ENCODE peak calls at places on chromosome 7, in eight cellular contexts. R, P, Q, V, Z, J, G and C are unnamed samples.

GRCh38 chr7:80316811-80317210 is 182.2 kb downstream of the GNAI1 start:
- ATAC-seq in R (no peak), P (no peak), Q (no peak), V (no peak), Z (no peak), J (no peak), G (no peak), C (no peak)

GRCh38 chr7:101678713-101679112 is 49.6 kb upstream of the MYL10 start:
- ATAC-seq in R (peak), P (no peak), Q (no peak), V (no peak), Z (no peak), J (no peak), G (no peak), C (peak)

GRCh38 chr7:4479367-4480039 is 202.6 kb upstream of the FOXK1 start:
- ATAC-seq in R (peak), P (peak), Q (peak), V (peak), Z (peak), J (peak), G (peak), C (no peak)

GRCh38 chr7:114086491-114086905 is 167.7 kb upstream of the PPP1R3A start:
- ATAC-seq in R (peak), P (peak), Q (peak), V (peak), Z (no peak), J (peak), G (no peak), C (peak)

GRCh38 chr7:12941512-12941911 is 254.1 kb downstream of the ARL4A start:
- ATAC-seq in R (no peak), P (no peak), Q (no peak), V (no peak), Z (no peak), J (peak), G (no peak), C (no peak)

GRCh38 chr7:79339208-79339925 is 114.1 kb downstream of the MAGI2 start:
- ATAC-seq in R (no peak), P (no peak), Q (no peak), V (no peak), Z (no peak), J (no peak), G (no peak), C (no peak)

GRCh38 chr7:50226139-50226538 is 78.4 kb upstream of the IKZF1 start:
- ATAC-seq in R (no peak), P (peak), Q (no peak), V (no peak), Z (no peak), J (no peak), G (no peak), C (no peak)

GRCh38 chr7:139869886-139870285 is 40.8 kb downstream of the TBXAS1 start:
- ATAC-seq in R (no peak), P (no peak), Q (no peak), V (no peak), Z (no peak), J (no peak), G (no peak), C (no peak)

GRCh38 chr7:30934732-30935568 is 23.3 kb downstream of the AQP1 start:
- ATAC-seq in R (no peak), P (no peak), Q (no peak), V (no peak), Z (no peak), J (no peak), G (no peak), C (no peak)

GRCh38 chr7:88281729-88282128 is 25.0 kb downstream of the STEAP4 start:
- ATAC-seq in R (no peak), P (no peak), Q (no peak), V (peak), Z (no peak), J (no peak), G (no peak), C (no peak)

GRCh38 chr7:80699030-80699638 is 60.7 kb downstream of the CD36 start:
- ATAC-seq in R (peak), P (peak), Q (peak), V (peak), Z (peak), J (peak), G (peak), C (no peak)

DNA sequence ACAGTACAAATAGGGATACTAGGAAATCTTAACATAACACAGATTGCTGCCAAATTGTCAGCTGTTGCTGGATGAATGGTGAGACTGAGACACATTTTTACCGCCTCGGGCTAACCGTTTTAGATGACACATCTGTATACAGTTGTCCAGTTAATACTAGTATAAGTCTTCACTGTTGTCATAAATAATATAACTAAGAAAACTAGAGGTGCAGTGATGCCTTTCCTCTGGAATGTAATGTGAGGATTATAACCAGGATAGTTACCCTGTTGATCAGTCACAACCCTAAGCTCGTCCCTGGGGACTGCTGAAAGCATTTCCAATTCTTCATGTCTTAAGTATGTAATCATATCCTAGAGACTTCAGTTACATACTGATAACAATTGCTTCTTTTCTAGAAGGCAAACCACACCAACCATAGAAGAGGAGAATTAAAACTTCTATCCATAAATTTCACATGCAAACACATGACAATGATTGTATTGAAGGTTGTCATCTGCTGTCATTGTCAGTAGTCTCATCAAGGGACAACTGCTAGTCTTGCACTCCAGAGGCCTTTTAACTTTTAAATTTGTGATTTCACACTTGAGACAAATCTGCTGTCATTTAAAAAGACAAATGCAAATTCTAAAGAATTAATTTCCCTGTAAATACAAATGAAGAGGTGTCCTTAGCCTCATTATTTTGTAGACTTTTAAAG is 100.4 kb upstream of the SEMA3D start:
- ATAC-seq in R (peak), P (no peak), Q (no peak), V (no peak), Z (no peak), J (no peak), G (no peak), C (no peak)
- TF ChIP-seq POLR2AphosphoS5 in R (no peak), P (no peak), Q (no peak), V (no peak), Z (no peak), J (no peak), G (no peak), C (no peak)

DNA sequence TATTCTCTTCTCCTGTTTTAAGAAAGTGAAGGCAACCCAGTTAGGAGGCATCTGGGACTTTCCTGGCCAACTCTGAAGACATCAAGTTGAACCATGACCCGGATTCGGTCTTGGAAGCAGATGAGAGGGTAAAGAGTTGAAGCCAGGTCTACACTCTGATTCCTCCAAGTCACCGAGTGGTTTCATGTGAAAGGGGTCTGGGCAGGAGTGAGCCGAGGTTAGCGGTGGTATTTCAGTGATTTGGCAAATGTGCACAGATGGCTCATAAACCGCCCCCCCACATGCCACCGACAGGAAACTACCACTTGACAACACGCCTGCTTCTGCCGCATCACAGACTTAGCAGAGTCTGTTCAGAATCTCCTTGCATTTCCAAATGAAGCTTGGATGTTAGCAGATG is 11.3 kb upstream of the REPIN1 start:
- ATAC-seq in R (peak), P (peak), Q (no peak), V (no peak), Z (no peak), J (no peak), G (no peak), C (no peak)
- H3K4me3 ChIP-seq in R (no peak), P (no peak), Q (no peak), V (no peak), Z (no peak), J (no peak), G (no peak), C (no peak)

DNA sequence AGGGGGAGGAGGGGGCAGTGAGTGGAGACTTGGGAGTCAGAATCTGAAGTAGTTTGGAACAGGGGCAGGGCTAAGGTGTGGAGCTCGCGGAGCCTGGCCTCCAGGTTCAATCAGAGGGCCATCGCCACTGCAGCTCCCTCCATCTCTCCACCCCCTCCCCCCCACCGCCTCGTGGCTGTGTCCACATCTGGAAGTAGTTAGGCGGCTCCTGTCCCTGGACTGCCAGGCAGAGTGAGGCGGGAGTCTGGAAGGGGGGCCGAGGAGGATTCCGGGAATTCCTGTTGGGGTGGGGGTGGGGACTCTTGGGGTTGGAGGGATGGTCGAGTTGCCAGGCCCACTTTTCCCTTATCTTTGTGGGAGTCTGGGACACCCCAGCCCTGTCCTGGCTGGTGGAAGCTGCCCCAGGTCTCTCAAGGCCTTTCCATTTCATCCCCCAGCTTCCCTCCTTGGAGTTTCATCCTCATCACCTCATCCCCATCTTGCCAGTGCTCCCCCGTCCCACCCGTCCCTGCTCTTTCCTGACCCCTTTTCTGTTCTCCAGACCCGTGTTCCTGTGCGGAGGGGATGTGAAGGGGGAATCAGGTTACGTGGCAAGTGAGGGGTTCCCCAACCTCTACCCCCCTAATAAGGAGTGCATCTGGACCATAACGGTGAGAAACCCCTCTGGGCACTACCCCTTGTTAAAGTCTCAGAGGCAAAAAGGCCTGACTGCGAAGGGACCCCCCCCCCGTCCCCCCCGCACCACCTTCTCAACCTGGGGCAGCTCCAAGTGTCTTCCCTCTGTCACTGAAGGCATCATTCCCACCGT is 930 bp downstream of the PCOLCE start:
- ATAC-seq in R (no peak), P (no peak), Q (no peak), V (peak), Z (peak), J (peak), G (peak), C (peak)
- TF ChIP-seq POLR2AphosphoS5 in R (no peak), P (no peak), Q (no peak), V (peak), Z (peak), J (no peak), G (no peak), C (peak)

GRCh38 chr7:6026011-6026819 is 5.0 kb upstream of the ANKRD61 start:
- ATAC-seq in R (peak), P (peak), Q (peak), V (peak), Z (peak), J (peak), G (peak), C (peak)
- H3K4me3 ChIP-seq in R (no peak), P (peak), Q (no peak), V (peak), Z (no peak), J (no peak), G (no peak), C (no peak)

GRCh38 chr7:123747620-123748141 is 1.1 kb downstream of the WASL start:
- ATAC-seq in R (peak), P (peak), Q (peak), V (peak), Z (peak), J (peak), G (peak), C (no peak)
- TF ChIP-seq POLR2AphosphoS5 in R (no peak), P (no peak), Q (no peak), V (no peak), Z (peak), J (no peak), G (peak), C (no peak)

GRCh38 chr7:70696139-70696782 is 435.7 kb upstream of the GALNT17 start:
- ATAC-seq in R (no peak), P (peak), Q (no peak), V (peak), Z (no peak), J (no peak), G (no peak), C (no peak)
- H3K4me3 ChIP-seq in R (no peak), P (peak), Q (no peak), V (peak), Z (peak), J (no peak), G (no peak), C (peak)

GRCh38 chr7:150753239-150753638 is 16.0 kb downstream of the GIMAP5 start:
- ATAC-seq in R (no peak), P (no peak), Q (no peak), V (peak), Z (no peak), J (no peak), G (no peak), C (no peak)
- TF ChIP-seq POLR2AphosphoS5 in R (no peak), P (no peak), Q (no peak), V (no peak), Z (no peak), J (no peak), G (no peak), C (no peak)